ENCODE peak calls at places on chromosomes 1 and 21, in five cellular contexts. One of them, this sample, is unnamed.
A peak's percentile ranks its signal among the peaks of the same experiment; 100 is the strongest.

GRCh38 chr21:44872266-44872567 is 1.3 kb downstream of the PTTG1IP start:
- DNase-seq in AG04450: no peak
- DNase-seq in right cardiac atrium: no peak
- DNase-seq in adipocyte: no peak
- DNase-seq in neural crest cell: no peak
- DNase-seq in this sample: no peak

GRCh38 chr1:161192476-161193465 is 6.1 kb downstream of the ADAMTS4 start:
- DNase-seq in right cardiac atrium: no peak
- DNase-seq in adipocyte: peak; percentile 90
- DNase-seq in AG04450: peak; percentile 37
- DNase-seq in neural crest cell: peak; percentile 65
- DNase-seq in this sample: peak; percentile 55

GRCh38 chr21:43306911-43307676 is 119.8 kb downstream of the SIK1 start:
- DNase-seq in neural crest cell: no peak
- DNase-seq in right cardiac atrium: peak; percentile 25
- DNase-seq in AG04450: no peak
- DNase-seq in adipocyte: peak; percentile 51
- DNase-seq in this sample: no peak

GRCh38 chr1:209486861-209487260 is 96.7 kb upstream of the CAMK1G start:
- DNase-seq in AG04450: no peak
- DNase-seq in right cardiac atrium: no peak
- DNase-seq in adipocyte: no peak
- DNase-seq in neural crest cell: no peak
- DNase-seq in this sample: no peak

GRCh38 chr1:175005085-175005783 is 5.5 kb downstream of the CACYBP start:
- DNase-seq in adipocyte: no peak
- DNase-seq in AG04450: no peak
- DNase-seq in neural crest cell: no peak
- DNase-seq in right cardiac atrium: no peak
- DNase-seq in this sample: no peak

GRCh38 chr1:158793604-158794003 is 12.6 kb upstream of the OR6N2 start:
- DNase-seq in adipocyte: no peak
- DNase-seq in AG04450: no peak
- DNase-seq in right cardiac atrium: no peak
- DNase-seq in neural crest cell: no peak
- DNase-seq in this sample: no peak

GRCh38 chr1:182674346-182675246 is 9.8 kb downstream of the RGS8 start:
- DNase-seq in neural crest cell: no peak
- DNase-seq in AG04450: no peak
- DNase-seq in adipocyte: peak; percentile 49
- DNase-seq in right cardiac atrium: peak; percentile 52
- DNase-seq in this sample: no peak

GRCh38 chr1:117205368-117205767 is 5.4 kb downstream of the VTCN1 start:
- DNase-seq in adipocyte: no peak
- DNase-seq in AG04450: no peak
- DNase-seq in neural crest cell: no peak
- DNase-seq in right cardiac atrium: no peak
- DNase-seq in this sample: no peak

GRCh38 chr1:209435654-209436566 is 147.6 kb upstream of the CAMK1G start:
- DNase-seq in AG04450: peak; percentile 38
- DNase-seq in adipocyte: peak; percentile 84
- DNase-seq in right cardiac atrium: peak; percentile 54
- DNase-seq in neural crest cell: peak; percentile 87
- DNase-seq in this sample: peak; percentile 18

GRCh38 chr21:9837946-9838801 is 683.2 kb upstream of the TPTE start:
- DNase-seq in neural crest cell: no peak
- DNase-seq in adipocyte: no peak
- DNase-seq in right cardiac atrium: no peak
- DNase-seq in AG04450: no peak
- DNase-seq in this sample: no peak

GRCh38 chr1:89310976-89311375 is 38.3 kb upstream of the GBP5 start:
- DNase-seq in AG04450: no peak
- DNase-seq in right cardiac atrium: no peak
- DNase-seq in adipocyte: no peak
- DNase-seq in neural crest cell: no peak
- DNase-seq in this sample: no peak

GRCh38 chr1:59043796-59044195 is 253.1 kb upstream of the FGGY start:
- DNase-seq in neural crest cell: no peak
- DNase-seq in right cardiac atrium: peak; percentile 43
- DNase-seq in adipocyte: peak; percentile 96
- DNase-seq in AG04450: peak; percentile 58
- DNase-seq in this sample: no peak

GRCh38 chr1:54110991-54111390 is 41.8 kb downstream of the CDCP2 start:
- DNase-seq in adipocyte: no peak
- DNase-seq in right cardiac atrium: no peak
- DNase-seq in neural crest cell: no peak
- DNase-seq in AG04450: no peak
- DNase-seq in this sample: no peak

GRCh38 chr1:210586785-210587184 is 258.1 kb downstream of the HHAT start:
- DNase-seq in AG04450: no peak
- DNase-seq in adipocyte: no peak
- DNase-seq in right cardiac atrium: no peak
- DNase-seq in neural crest cell: no peak
- DNase-seq in this sample: no peak

GRCh38 chr1:170309389-170310013 is 163.7 kb downstream of the NTMT2 start:
- DNase-seq in right cardiac atrium: no peak
- DNase-seq in neural crest cell: no peak
- DNase-seq in AG04450: peak; percentile 81
- DNase-seq in adipocyte: peak; percentile 86
- DNase-seq in this sample: no peak

GRCh38 chr1:226603030-226603960 is 54.7 kb downstream of the STUM start:
- DNase-seq in right cardiac atrium: peak; percentile 78
- DNase-seq in adipocyte: peak; percentile 86
- DNase-seq in AG04450: no peak
- DNase-seq in neural crest cell: no peak
- DNase-seq in this sample: no peak

GRCh38 chr1:173297798-173298391 is 90.8 kb upstream of the TNFSF4 start:
- DNase-seq in neural crest cell: no peak
- DNase-seq in AG04450: no peak
- DNase-seq in right cardiac atrium: no peak
- DNase-seq in adipocyte: no peak
- DNase-seq in this sample: no peak

GRCh38 chr1:5744911-5745431 is 247.3 kb downstream of the NPHP4 start:
- DNase-seq in adipocyte: no peak
- DNase-seq in right cardiac atrium: no peak
- DNase-seq in neural crest cell: no peak
- DNase-seq in AG04450: no peak
- DNase-seq in this sample: no peak

This sample was measured in CMK.